ENCODE peak calls at places on chromosomes 13 and 19, in seven cellular contexts. One of them, this sample, is unnamed.

GRCh38 chr13:41960195-41960699 is 662 bp downstream of the VWA8 start:
- DNase-seq in nephron progenitor cell: peak
- DNase-seq in stimulated activated CD4-positive, alpha-beta T cell treated with anti-CD3 and anti-CD28 coated beads, Interleukin-15, amount 100 ng/mL, for 1 hour: no peak
- DNase-seq in pancreas: no peak
- DNase-seq in fibroblast of lung: peak
- DNase-seq in Calu3: no peak
- DNase-seq in SJSA1: no peak
- DNase-seq in this sample: no peak

GRCh38 chr13:52832268-52832667 is 16.2 kb downstream of the PCDH8 start:
- DNase-seq in nephron progenitor cell: no peak
- DNase-seq in stimulated activated CD4-positive, alpha-beta T cell treated with anti-CD3 and anti-CD28 coated beads, Interleukin-15, amount 100 ng/mL, for 1 hour: no peak
- DNase-seq in pancreas: no peak
- DNase-seq in fibroblast of lung: no peak
- DNase-seq in Calu3: no peak
- DNase-seq in SJSA1: no peak
- DNase-seq in this sample: no peak

GRCh38 chr19:8148410-8149231 is 771 bp downstream of the FBN3 start:
- DNase-seq in nephron progenitor cell: peak
- DNase-seq in stimulated activated CD4-positive, alpha-beta T cell treated with anti-CD3 and anti-CD28 coated beads, Interleukin-15, amount 100 ng/mL, for 1 hour: no peak
- DNase-seq in pancreas: peak
- DNase-seq in fibroblast of lung: no peak
- DNase-seq in Calu3: peak
- DNase-seq in SJSA1: no peak
- DNase-seq in this sample: no peak

GRCh38 chr13:51770681-51771417 is 33.1 kb downstream of the DHRS12 start:
- DNase-seq in nephron progenitor cell: no peak
- DNase-seq in stimulated activated CD4-positive, alpha-beta T cell treated with anti-CD3 and anti-CD28 coated beads, Interleukin-15, amount 100 ng/mL, for 1 hour: no peak
- DNase-seq in pancreas: peak
- DNase-seq in fibroblast of lung: no peak
- DNase-seq in Calu3: no peak
- DNase-seq in SJSA1: no peak
- DNase-seq in this sample: no peak

GRCh38 chr19:29941828-29942403 is at the start of gene URI1:
- DNase-seq in nephron progenitor cell: peak
- DNase-seq in stimulated activated CD4-positive, alpha-beta T cell treated with anti-CD3 and anti-CD28 coated beads, Interleukin-15, amount 100 ng/mL, for 1 hour: peak
- DNase-seq in pancreas: peak
- DNase-seq in fibroblast of lung: peak
- DNase-seq in Calu3: peak
- DNase-seq in SJSA1: peak
- DNase-seq in this sample: peak

GRCh38 chr13:112900691-112901091 is 68.3 kb upstream of the MCF2L start:
- DNase-seq in nephron progenitor cell: no peak
- DNase-seq in stimulated activated CD4-positive, alpha-beta T cell treated with anti-CD3 and anti-CD28 coated beads, Interleukin-15, amount 100 ng/mL, for 1 hour: no peak
- DNase-seq in pancreas: peak
- DNase-seq in fibroblast of lung: no peak
- DNase-seq in Calu3: no peak
- DNase-seq in SJSA1: no peak
- DNase-seq in this sample: peak

GRCh38 chr13:110347535-110348308 is 40.6 kb downstream of the COL4A2 start:
- DNase-seq in nephron progenitor cell: no peak
- DNase-seq in stimulated activated CD4-positive, alpha-beta T cell treated with anti-CD3 and anti-CD28 coated beads, Interleukin-15, amount 100 ng/mL, for 1 hour: no peak
- DNase-seq in pancreas: no peak
- DNase-seq in fibroblast of lung: peak
- DNase-seq in Calu3: peak
- DNase-seq in SJSA1: peak
- DNase-seq in this sample: no peak

GRCh38 chr13:26538363-26539317 is 18.8 kb upstream of the WASF3 start:
- DNase-seq in nephron progenitor cell: no peak
- DNase-seq in stimulated activated CD4-positive, alpha-beta T cell treated with anti-CD3 and anti-CD28 coated beads, Interleukin-15, amount 100 ng/mL, for 1 hour: no peak
- DNase-seq in pancreas: no peak
- DNase-seq in fibroblast of lung: no peak
- DNase-seq in Calu3: no peak
- DNase-seq in SJSA1: no peak
- DNase-seq in this sample: no peak

GRCh38 chr19:5103061-5103701 is 134.3 kb downstream of the KDM4B start:
- DNase-seq in nephron progenitor cell: no peak
- DNase-seq in stimulated activated CD4-positive, alpha-beta T cell treated with anti-CD3 and anti-CD28 coated beads, Interleukin-15, amount 100 ng/mL, for 1 hour: no peak
- DNase-seq in pancreas: peak
- DNase-seq in fibroblast of lung: peak
- DNase-seq in Calu3: no peak
- DNase-seq in SJSA1: no peak
- DNase-seq in this sample: no peak

GRCh38 chr19:55867101-55867500 is 30.8 kb downstream of the NLRP4 start:
- DNase-seq in nephron progenitor cell: no peak
- DNase-seq in stimulated activated CD4-positive, alpha-beta T cell treated with anti-CD3 and anti-CD28 coated beads, Interleukin-15, amount 100 ng/mL, for 1 hour: no peak
- DNase-seq in pancreas: no peak
- DNase-seq in fibroblast of lung: no peak
- DNase-seq in Calu3: no peak
- DNase-seq in SJSA1: no peak
- DNase-seq in this sample: no peak

GRCh38 chr13:105048685-105049084 is 1486.8 kb downstream of the EFNB2 start:
- DNase-seq in nephron progenitor cell: peak
- DNase-seq in stimulated activated CD4-positive, alpha-beta T cell treated with anti-CD3 and anti-CD28 coated beads, Interleukin-15, amount 100 ng/mL, for 1 hour: no peak
- DNase-seq in pancreas: no peak
- DNase-seq in fibroblast of lung: no peak
- DNase-seq in Calu3: no peak
- DNase-seq in SJSA1: no peak
- DNase-seq in this sample: no peak

GRCh38 chr13:97559030-97559429 is 125.1 kb downstream of the RAP2A start:
- DNase-seq in nephron progenitor cell: no peak
- DNase-seq in stimulated activated CD4-positive, alpha-beta T cell treated with anti-CD3 and anti-CD28 coated beads, Interleukin-15, amount 100 ng/mL, for 1 hour: no peak
- DNase-seq in pancreas: no peak
- DNase-seq in fibroblast of lung: no peak
- DNase-seq in Calu3: no peak
- DNase-seq in SJSA1: no peak
- DNase-seq in this sample: no peak

GRCh38 chr13:46288570-46289259 is 77.0 kb downstream of the LRRC63 start:
- DNase-seq in nephron progenitor cell: peak
- DNase-seq in stimulated activated CD4-positive, alpha-beta T cell treated with anti-CD3 and anti-CD28 coated beads, Interleukin-15, amount 100 ng/mL, for 1 hour: no peak
- DNase-seq in pancreas: no peak
- DNase-seq in fibroblast of lung: peak
- DNase-seq in Calu3: peak
- DNase-seq in SJSA1: no peak
- DNase-seq in this sample: no peak

GRCh38 chr13:44398606-44399005 is 25.0 kb downstream of the SERP2 start:
- DNase-seq in nephron progenitor cell: no peak
- DNase-seq in stimulated activated CD4-positive, alpha-beta T cell treated with anti-CD3 and anti-CD28 coated beads, Interleukin-15, amount 100 ng/mL, for 1 hour: no peak
- DNase-seq in pancreas: no peak
- DNase-seq in fibroblast of lung: no peak
- DNase-seq in Calu3: no peak
- DNase-seq in SJSA1: no peak
- DNase-seq in this sample: no peak

GRCh38 chr13:35961461-35962220 is 169.5 kb downstream of the DCLK1 start:
- DNase-seq in nephron progenitor cell: no peak
- DNase-seq in stimulated activated CD4-positive, alpha-beta T cell treated with anti-CD3 and anti-CD28 coated beads, Interleukin-15, amount 100 ng/mL, for 1 hour: no peak
- DNase-seq in pancreas: no peak
- DNase-seq in fibroblast of lung: no peak
- DNase-seq in Calu3: no peak
- DNase-seq in SJSA1: no peak
- DNase-seq in this sample: no peak

GRCh38 chr13:45132384-45133064 is 12.2 kb downstream of the GTF2F2 start:
- DNase-seq in nephron progenitor cell: no peak
- DNase-seq in stimulated activated CD4-positive, alpha-beta T cell treated with anti-CD3 and anti-CD28 coated beads, Interleukin-15, amount 100 ng/mL, for 1 hour: no peak
- DNase-seq in pancreas: no peak
- DNase-seq in fibroblast of lung: no peak
- DNase-seq in Calu3: no peak
- DNase-seq in SJSA1: no peak
- DNase-seq in this sample: no peak

GRCh38 chr19:29771708-29772415 is 39.9 kb upstream of the CCNE1 start:
- DNase-seq in nephron progenitor cell: peak
- DNase-seq in stimulated activated CD4-positive, alpha-beta T cell treated with anti-CD3 and anti-CD28 coated beads, Interleukin-15, amount 100 ng/mL, for 1 hour: no peak
- DNase-seq in pancreas: peak
- DNase-seq in fibroblast of lung: peak
- DNase-seq in Calu3: peak
- DNase-seq in SJSA1: no peak
- DNase-seq in this sample: no peak

GRCh38 chr13:50829896-50830295 is 13.6 kb downstream of the DLEU7 start:
- DNase-seq in nephron progenitor cell: no peak
- DNase-seq in stimulated activated CD4-positive, alpha-beta T cell treated with anti-CD3 and anti-CD28 coated beads, Interleukin-15, amount 100 ng/mL, for 1 hour: no peak
- DNase-seq in pancreas: no peak
- DNase-seq in fibroblast of lung: no peak
- DNase-seq in Calu3: no peak
- DNase-seq in SJSA1: no peak
- DNase-seq in this sample: no peak

GRCh38 chr19:48152552-48152951 is 17.6 kb downstream of the LIG1 start:
- DNase-seq in nephron progenitor cell: peak
- DNase-seq in stimulated activated CD4-positive, alpha-beta T cell treated with anti-CD3 and anti-CD28 coated beads, Interleukin-15, amount 100 ng/mL, for 1 hour: peak
- DNase-seq in pancreas: peak
- DNase-seq in fibroblast of lung: peak
- DNase-seq in Calu3: peak
- DNase-seq in SJSA1: peak
- DNase-seq in this sample: peak

GRCh38 chr13:112067871-112068305 is 939 bp downstream of the SOX1 start:
- DNase-seq in nephron progenitor cell: peak
- DNase-seq in stimulated activated CD4-positive, alpha-beta T cell treated with anti-CD3 and anti-CD28 coated beads, Interleukin-15, amount 100 ng/mL, for 1 hour: no peak
- DNase-seq in pancreas: peak
- DNase-seq in fibroblast of lung: peak
- DNase-seq in Calu3: no peak
- DNase-seq in SJSA1: no peak
- DNase-seq in this sample: no peak

GRCh38 chr19:411723-412355 is 2.9 kb upstream of the C2CD4C start:
- DNase-seq in nephron progenitor cell: peak
- DNase-seq in stimulated activated CD4-positive, alpha-beta T cell treated with anti-CD3 and anti-CD28 coated beads, Interleukin-15, amount 100 ng/mL, for 1 hour: no peak
- DNase-seq in pancreas: no peak
- DNase-seq in fibroblast of lung: no peak
- DNase-seq in Calu3: no peak
- DNase-seq in SJSA1: peak
- DNase-seq in this sample: no peak

GRCh38 chr19:3512562-3512961 is 6.5 kb downstream of the FZR1 start:
- DNase-seq in nephron progenitor cell: no peak
- DNase-seq in stimulated activated CD4-positive, alpha-beta T cell treated with anti-CD3 and anti-CD28 coated beads, Interleukin-15, amount 100 ng/mL, for 1 hour: no peak
- DNase-seq in pancreas: no peak
- DNase-seq in fibroblast of lung: no peak
- DNase-seq in Calu3: no peak
- DNase-seq in SJSA1: no peak
- DNase-seq in this sample: no peak

GRCh38 chr19:611506-611869 is 21.8 kb downstream of the HCN2 start:
- DNase-seq in nephron progenitor cell: no peak
- DNase-seq in stimulated activated CD4-positive, alpha-beta T cell treated with anti-CD3 and anti-CD28 coated beads, Interleukin-15, amount 100 ng/mL, for 1 hour: no peak
- DNase-seq in pancreas: no peak
- DNase-seq in fibroblast of lung: peak
- DNase-seq in Calu3: no peak
- DNase-seq in SJSA1: peak
- DNase-seq in this sample: no peak

This sample was measured in omental fat pad.